ENCODE peak calls at places on chromosomes 11 and 22, in five cellular contexts. N, B, E, Z and M are unnamed samples.
A peak's percentile ranks its signal among the peaks of the same experiment; 100 is the strongest.

GRCh38 chr22:18997306-18997924 is 61.3 kb upstream of the PRODH start:
- DNase-seq in N (no peak), B (no peak), E (no peak), Z (no peak), M (peak; percentile 74)

GRCh38 chr11:13338437-13339069 is 61.0 kb downstream of the BMAL1 start:
- DNase-seq in N (no peak), B (no peak), E (no peak), Z (no peak), M (no peak)

GRCh38 chr11:9568854-9569587 is 4.4 kb upstream of the WEE1 start:
- DNase-seq in N (no peak), B (no peak), E (no peak), Z (peak; percentile 87), M (peak; percentile 86)

GRCh38 chr22:20076627-20077172 is 3.3 kb upstream of the DGCR8 start:
- DNase-seq in N (no peak), B (no peak), E (no peak), Z (no peak), M (no peak)

GRCh38 chr11:617248-617911 is 1.6 kb upstream of the IRF7 start:
- DNase-seq in N (no peak), B (no peak), E (peak; percentile 67), Z (no peak), M (no peak)

GRCh38 chr11:102564110-102564509 is 33.6 kb upstream of the MMP7 start:
- DNase-seq in N (no peak), B (no peak), E (no peak), Z (no peak), M (no peak)

GRCh38 chr11:45662665-45663485 is 2.5 kb downstream of the CHST1 start:
- DNase-seq in N (no peak), B (no peak), E (no peak), Z (no peak), M (no peak)

GRCh38 chr11:60485987-60486386 is 6.6 kb upstream of the MS4A12 start:
- DNase-seq in N (no peak), B (no peak), E (no peak), Z (no peak), M (no peak)

GRCh38 chr11:127345819-127346459 is 345.4 kb upstream of the KIRREL3 start:
- DNase-seq in N (no peak), B (no peak), E (no peak), Z (no peak), M (no peak)

GRCh38 chr11:64321026-64321425 is 3.1 kb downstream of the PRDX5 start:
- DNase-seq in N (no peak), B (no peak), E (no peak), Z (no peak), M (no peak)

GRCh38 chr11:77287615-77288273 is 13.7 kb downstream of the GDPD4 start:
- DNase-seq in N (no peak), B (no peak), E (no peak), Z (no peak), M (no peak)

GRCh38 chr11:6693342-6694228 is 10.4 kb upstream of the MRPL17 start:
- DNase-seq in N (no peak), B (no peak), E (no peak), Z (no peak), M (peak; percentile 88)

GRCh38 chr11:61547246-61547645 is 33.6 kb downstream of the SYT7 start:
- DNase-seq in N (no peak), B (no peak), E (no peak), Z (no peak), M (no peak)

GRCh38 chr11:29782447-29782846 is 234.4 kb downstream of the KCNA4 start:
- DNase-seq in N (no peak), B (no peak), E (no peak), Z (no peak), M (no peak)

GRCh38 chr11:61962213-61963015 is 5.0 kb downstream of the FTH1 start:
- DNase-seq in N (no peak), B (no peak), E (no peak), Z (no peak), M (no peak)

GRCh38 chr11:70381350-70381749 is 17.0 kb upstream of the CTTN start:
- DNase-seq in N (no peak), B (no peak), E (no peak), Z (no peak), M (peak; percentile 17)

GRCh38 chr11:2884424-2884815 is 1.2 kb downstream of the CDKN1C start:
- DNase-seq in N (no peak), B (no peak), E (peak; percentile 79), Z (no peak), M (no peak)

GRCh38 chr11:61104963-61105362 is 2.7 kb downstream of the CD5 start:
- DNase-seq in N (no peak), B (no peak), E (no peak), Z (no peak), M (no peak)

GRCh38 chr11:66410191-66410590 is 10.6 kb upstream of the NPAS4 start:
- DNase-seq in N (no peak), B (no peak), E (no peak), Z (no peak), M (no peak)

GRCh38 chr11:66409226-66409625 is 11.6 kb upstream of the NPAS4 start:
- DNase-seq in N (no peak), B (no peak), E (no peak), Z (no peak), M (no peak)

GRCh38 chr11:66412110-66412509 is 8.7 kb upstream of the NPAS4 start:
- DNase-seq in N (no peak), B (no peak), E (no peak), Z (no peak), M (no peak)

GRCh38 chr11:66413167-66413566 is 7.7 kb upstream of the NPAS4 start:
- DNase-seq in N (no peak), B (no peak), E (no peak), Z (no peak), M (no peak)

GRCh38 chr11:66411323-66411722 is 9.5 kb upstream of the NPAS4 start:
- DNase-seq in N (no peak), B (no peak), E (no peak), Z (no peak), M (no peak)
- TF ChIP-seq CTCF in N (no peak), B (no peak), E (no peak), Z (no peak), M (no peak)

GRCh38 chr11:95068549-95068948 is 1.8 kb downstream of the SRSF8 start:
- DNase-seq in N (peak; percentile 47), B (peak; percentile 94), E (no peak), Z (peak; percentile 88), M (peak; percentile 95)
- TF ChIP-seq POLR2A in N (peak; percentile 90), B (peak; percentile 51), E (peak; percentile 84), Z (peak; percentile 91), M (no peak)

DNA sequence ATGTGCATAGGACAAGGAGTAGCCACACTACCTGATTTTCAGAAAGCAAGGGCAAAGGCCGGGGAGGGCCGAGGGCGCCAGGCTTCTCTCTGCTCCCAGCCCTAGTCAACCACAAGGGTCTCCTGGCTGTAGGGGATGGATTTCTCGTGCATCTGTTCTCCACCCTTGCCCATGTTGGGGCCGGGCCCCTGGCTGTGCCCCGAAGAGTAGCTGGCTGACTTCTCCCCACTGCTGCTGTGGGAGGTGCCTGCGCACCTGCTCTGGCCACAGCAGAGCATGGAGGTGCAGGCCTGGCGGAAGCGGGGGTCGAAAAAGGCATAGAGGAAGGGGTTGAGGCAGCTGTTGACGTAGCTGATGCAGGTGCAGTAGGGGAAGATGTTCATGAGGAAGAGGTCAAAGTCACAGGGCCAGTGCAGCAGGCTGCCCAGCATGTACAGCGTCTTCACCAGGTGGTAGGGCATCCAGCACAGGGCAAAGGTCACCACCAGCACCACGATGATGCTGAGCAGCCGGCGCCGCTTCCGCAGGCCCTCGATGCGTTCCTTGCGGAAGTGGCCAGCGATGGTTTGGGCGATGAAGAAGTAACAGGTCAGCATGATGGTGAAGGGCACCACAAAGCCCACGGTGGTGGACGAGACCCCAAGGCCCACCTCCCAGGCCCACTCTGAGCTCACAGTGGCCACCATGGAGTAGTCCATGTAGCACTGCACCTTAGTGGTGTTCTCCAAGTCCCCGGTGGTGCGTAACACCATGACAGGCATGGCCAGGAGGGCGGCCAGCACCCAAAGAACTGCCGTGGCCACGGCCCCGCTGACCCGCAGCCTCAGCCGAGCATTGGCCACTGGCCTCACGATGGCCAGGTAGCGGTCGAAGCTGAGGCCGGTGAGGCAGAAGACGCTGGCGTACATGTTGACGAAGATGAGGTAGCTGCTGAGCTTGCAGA is 1.0 kb downstream of the APLNR start:
- DNase-seq in N (no peak), B (no peak), E (no peak), Z (no peak), M (peak; percentile 76)
- H3K4me3 ChIP-seq in N (no peak overlapping the region), B (no peak overlapping the region), E (peak overlapping the region; percentile 60), Z (no peak overlapping the region), M (no peak overlapping the region)

DNA sequence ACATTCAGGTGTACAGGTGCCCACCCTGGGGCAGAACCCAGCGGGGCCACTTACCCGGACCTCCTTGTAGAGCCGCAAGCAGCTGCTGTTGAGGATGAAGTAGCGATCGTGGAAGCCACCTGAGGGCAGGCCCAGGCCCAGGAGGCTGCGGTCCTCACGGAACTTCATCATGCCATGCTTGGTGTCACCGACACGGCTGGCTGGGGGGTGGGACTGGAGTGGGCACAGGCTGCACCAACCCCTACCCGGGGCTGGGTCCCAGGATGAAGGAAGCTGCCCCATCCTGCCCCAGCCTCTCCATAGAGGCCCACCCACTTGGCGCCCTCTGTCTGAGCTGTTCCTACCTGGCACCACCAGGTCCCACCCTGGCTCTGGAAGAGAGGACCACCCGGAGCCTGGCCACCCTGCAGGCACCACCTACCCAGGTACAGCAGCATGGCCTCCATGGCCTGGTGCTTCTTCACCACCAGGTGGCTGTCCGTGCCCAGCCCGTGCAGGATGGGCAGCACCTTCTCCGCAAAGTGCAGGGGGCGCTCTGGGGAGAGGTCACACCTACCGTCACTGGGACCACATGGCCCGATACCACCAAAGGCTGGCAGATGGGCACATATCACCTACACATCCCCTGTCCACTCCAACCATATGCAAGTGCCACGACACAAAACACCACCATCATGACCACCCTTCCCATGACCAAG is 19.2 kb upstream of the PDE2A start:
- DNase-seq in N (no peak), B (no peak), E (no peak), Z (no peak), M (no peak)
- TF ChIP-seq CTCF in N (no peak), B (no peak), E (no peak), Z (no peak), M (no peak)

GRCh38 chr11:14386895-14387480 is 28.0 kb upstream of the RRAS2 start:
- DNase-seq in N (no peak), B (no peak), E (no peak), Z (no peak), M (no peak)
- TF ChIP-seq POLR2A in N (no peak), B (no peak), E (no peak), Z (no peak), M (no peak)